ENCODE peak calls at places on chromosomes 7 and 10, in eight cellular contexts. K is breast epithelium, S is GM23338, B is K562, H is SK-N-MC, X is H1, U is stomach, A is transverse colon. O is an unnamed sample.

GRCh38 chr7:45236666-45237065 is 79.1 kb downstream of the RAMP3 start:
- DNase-seq in A (no peak), S (no peak), H (no peak), U (no peak), K (no peak), B (no peak), X (peak; percentile 11), O (no peak)

GRCh38 chr7:11613292-11613930 is 218.6 kb downstream of the THSD7A start:
- DNase-seq in H (no peak), K (no peak), B (no peak), A (no peak), S (peak; percentile 42), X (no peak), U (no peak), O (no peak)

GRCh38 chr10:132961864-132962622 is 19.7 kb upstream of the CFAP46 start:
- DNase-seq in X (peak; percentile 91), U (peak; percentile 73), B (peak; percentile 14), K (peak; percentile 44), A (peak; percentile 70), H (no peak), S (peak; percentile 96), O (peak; percentile 63)

GRCh38 chr10:29917311-29917710 is 142.1 kb downstream of the JCAD start:
- DNase-seq in A (no peak), K (no peak), B (no peak), H (no peak), X (no peak), S (no peak), U (peak; percentile 27), O (peak; percentile 68)

GRCh38 chr10:62681211-62681940 is 123.1 kb upstream of the ADO start:
- DNase-seq in A (peak; percentile 40), X (peak; percentile 49), U (peak; percentile 29), H (no peak), S (peak; percentile 45), K (no peak), B (no peak), O (no peak)

GRCh38 chr7:77258014-77258413 is 58.4 kb upstream of the FGL2 start:
- DNase-seq in S (no peak), A (no peak), K (no peak), U (no peak), X (no peak), H (no peak), B (no peak), O (no peak)

GRCh38 chr10:83343676-83344075 is 795.6 kb upstream of the GHITM start:
- DNase-seq in X (no peak), H (peak; percentile 2), B (no peak), A (no peak), U (no peak), S (no peak), K (no peak), O (no peak)

GRCh38 chr7:149776305-149776704 is 2.9 kb upstream of the ZNF467 start:
- DNase-seq in A (no peak), B (no peak), X (no peak), K (peak; percentile 43), H (no peak), S (no peak), U (peak; percentile 68), O (no peak)

GRCh38 chr7:4694653-4695335 is 12.7 kb downstream of the FOXK1 start:
- DNase-seq in B (no peak), U (no peak), K (no peak), H (no peak), S (no peak), A (peak; percentile 30), X (no peak), O (no peak)

GRCh38 chr10:50431118-50431517 is 179.8 kb upstream of the ASAH2 start:
- DNase-seq in X (no peak), H (no peak), B (no peak), K (no peak), S (no peak), A (no peak), U (no peak), O (no peak)

GRCh38 chr10:87723500-87723899 is 63.8 kb downstream of the PAPSS2 start:
- DNase-seq in X (no peak), B (no peak), H (peak; percentile 75), U (no peak), S (no peak), A (no peak), K (no peak), O (no peak)

GRCh38 chr7:52325237-52325636 is 710.2 kb upstream of the POM121L12 start:
- DNase-seq in U (no peak), K (no peak), X (no peak), S (no peak), A (no peak), H (no peak), B (no peak), O (no peak)

GRCh38 chr7:55478700-55479099 is 93.6 kb downstream of the VOPP1 start:
- DNase-seq in U (no peak), A (no peak), H (no peak), S (no peak), B (no peak), K (no peak), X (peak; percentile 10), O (no peak)

GRCh38 chr7:135647755-135648154 is 14.6 kb upstream of the STMP1 start:
- DNase-seq in X (no peak), U (no peak), A (no peak), S (no peak), B (no peak), H (no peak), K (no peak), O (no peak)

GRCh38 chr7:135653285-135654080 is 8.8 kb upstream of the STMP1 start:
- DNase-seq in H (no peak), U (no peak), X (no peak), A (no peak), S (peak; percentile 44), K (no peak), B (peak; percentile 44), O (no peak)

GRCh38 chr7:135648235-135648634 is 14.1 kb upstream of the STMP1 start:
- DNase-seq in A (no peak), H (no peak), U (no peak), S (no peak), B (no peak), K (no peak), X (no peak), O (no peak)

GRCh38 chr7:135645296-135645904 is 16.9 kb upstream of the STMP1 start:
- DNase-seq in S (peak; percentile 81), K (no peak), X (no peak), U (no peak), A (no peak), B (peak; percentile 53), H (no peak), O (peak; percentile 20)

GRCh38 chr7:135650831-135651573 is 11.3 kb upstream of the STMP1 start:
- DNase-seq in U (no peak), B (no peak), A (no peak), H (no peak), K (no peak), X (no peak), S (no peak), O (no peak)
- TF ChIP-seq POLR2AphosphoS5 in U (no peak), B (peak; percentile 50), A (no peak), H (no peak), K (no peak), X (no peak), S (no peak), O (no peak)

DNA sequence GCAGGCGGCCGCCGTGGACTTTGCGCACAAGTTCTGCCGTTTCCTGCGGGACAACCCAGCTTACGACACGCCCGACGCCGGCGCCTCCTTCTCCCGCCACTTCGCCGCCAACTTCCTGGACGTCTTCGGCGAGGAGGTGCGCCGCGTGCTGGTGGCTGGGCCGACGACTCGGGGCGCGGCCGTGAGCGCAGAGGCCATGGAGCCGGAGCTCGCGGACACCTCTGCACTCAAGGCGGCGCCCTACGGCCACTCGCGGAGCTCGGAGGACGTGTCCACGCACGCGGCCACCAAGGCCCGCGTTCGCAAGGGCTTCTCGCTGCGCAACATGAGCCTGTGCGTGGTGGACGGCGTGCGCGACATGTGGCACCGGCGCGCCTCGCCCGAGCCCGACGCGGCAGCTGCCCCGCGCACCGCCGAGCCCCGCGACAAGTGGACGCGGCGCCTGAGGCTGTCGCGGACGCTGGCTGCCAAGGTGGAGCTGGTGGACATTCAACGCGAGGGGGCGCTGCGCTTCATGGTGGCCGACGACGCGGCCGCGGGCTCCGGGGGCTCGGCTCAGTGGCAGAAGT is 14.1 kb downstream of the SH2B2 start:
- DNase-seq in H (no peak), X (peak; percentile 94), S (peak; percentile 94), K (no peak), B (no peak), A (no peak), U (no peak), O (no peak)
- H3K27ac ChIP-seq in H (no peak overlapping the region), X (no peak overlapping the region), S (no peak overlapping the region), K (no peak overlapping the region), B (no peak overlapping the region), A (no peak overlapping the region), U (no peak overlapping the region), O (no peak overlapping the region)

GRCh38 chr10:114521250-114521649 is 116.9 kb upstream of the AFAP1L2 start:
- DNase-seq in A (no peak), U (no peak), H (no peak), K (no peak), X (no peak), B (no peak), S (no peak), O (no peak)

GRCh38 chr10:114525368-114525949 is 121.2 kb upstream of the AFAP1L2 start:
- DNase-seq in A (no peak), X (no peak), S (no peak), K (no peak), H (no peak), B (no peak), U (no peak), O (no peak)

GRCh38 chr10:114523876-114524275 is 119.6 kb upstream of the AFAP1L2 start:
- DNase-seq in K (no peak), X (no peak), H (no peak), B (no peak), A (no peak), S (no peak), U (no peak), O (no peak)

GRCh38 chr10:114526112-114526496 is 121.8 kb upstream of the AFAP1L2 start:
- DNase-seq in K (no peak), A (no peak), S (no peak), H (no peak), X (no peak), U (no peak), B (no peak), O (no peak)

DNA sequence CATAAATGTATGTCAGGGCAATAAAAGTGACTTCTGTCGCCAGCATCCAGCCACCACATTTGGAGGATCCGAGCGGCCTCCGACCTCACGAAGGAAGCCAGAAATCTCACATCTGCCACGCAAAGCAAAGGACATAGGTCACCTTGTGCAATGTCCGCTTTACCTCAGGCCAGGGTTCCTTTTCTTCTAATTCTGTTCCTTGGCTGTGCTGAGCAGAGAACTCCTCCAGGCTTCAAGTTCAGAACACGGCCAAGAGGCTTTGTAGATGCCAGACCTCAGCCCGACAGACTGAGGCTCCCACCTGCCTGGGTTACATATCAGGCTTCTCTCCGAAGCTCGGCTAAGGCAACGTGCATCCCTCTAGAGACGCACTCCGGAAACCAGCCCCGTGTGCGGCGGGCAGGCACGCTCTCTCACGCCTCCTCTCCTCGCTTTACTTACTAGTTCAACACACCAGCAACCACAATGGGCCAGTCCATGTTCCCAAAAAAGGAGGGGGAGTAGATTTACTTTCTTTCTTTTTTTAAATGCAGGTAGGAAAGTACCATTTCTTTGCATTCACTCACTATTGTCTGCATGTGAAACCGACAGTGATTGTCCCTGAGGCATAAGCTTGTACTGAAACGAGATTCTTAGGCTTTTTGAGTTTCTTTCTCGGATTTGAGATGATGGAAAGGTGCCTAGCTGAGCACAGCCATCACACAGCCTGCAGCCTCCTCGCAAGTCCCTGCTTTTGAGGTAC is 122.4 kb upstream of the AFAP1L2 start:
- DNase-seq in U (peak; percentile 90), X (peak; percentile 77), H (peak; percentile 44), S (peak; percentile 96), B (no peak), K (peak; percentile 80), A (peak; percentile 91), O (peak; percentile 85)
- TF ChIP-seq POLR2AphosphoS5 in U (peak; percentile 33), X (peak; percentile 96), H (peak; percentile 73), S (peak; percentile 80), B (no peak), K (peak; percentile 90), A (peak; percentile 89), O (peak; percentile 88)

GRCh38 chr7:126657137-126657536 is 595.6 kb downstream of the GRM8 start:
- DNase-seq in B (no peak), U (no peak), H (no peak), A (no peak), K (no peak), S (no peak), X (no peak), O (no peak)
- H3K27ac ChIP-seq in B (no peak overlapping the region), U (no peak overlapping the region), H (no peak overlapping the region), A (no peak overlapping the region), K (no peak overlapping the region), S (no peak overlapping the region), X (no peak overlapping the region), O (no peak overlapping the region)